ENCODE peak calls at places on chromosomes 6 and 20, in seven cellular contexts. E is stomach, A is astrocyte of the spinal cord, M is IMR-90, L is cardiac muscle cell, O is mammary epithelial cell, K is psoas muscle. N is an unnamed sample.

GRCh38 chr6:35477551-35478179 is 9.5 kb downstream of the RPL10A start:
- DNase-seq in L (no peak), A (no peak), E (no peak), M (no peak), K (no peak), O (no peak), N (no peak)

GRCh38 chr6:84280030-84280429 is 52.6 kb upstream of the CEP162 start:
- DNase-seq in A (no peak), E (no peak), L (no peak), K (no peak), M (peak; percentile 23), O (peak; percentile 29), N (peak; percentile 92)

GRCh38 chr6:12543953-12544352 is 172.6 kb upstream of the PHACTR1 start:
- DNase-seq in E (no peak), L (no peak), A (no peak), M (no peak), K (no peak), O (no peak), N (no peak)

GRCh38 chr6:7343546-7344475 is 30.8 kb upstream of the SSR1 start:
- DNase-seq in M (no peak), O (no peak), E (no peak), L (no peak), A (no peak), K (no peak), N (no peak)

GRCh38 chr6:108074057-108074358 is 533 bp downstream of the OSTM1 start:
- DNase-seq in K (no peak), L (no peak), M (peak; percentile 31), O (no peak), A (no peak), E (no peak), N (no peak)

GRCh38 chr6:151488226-151488625 is 5.6 kb upstream of the CCDC170 start:
- DNase-seq in A (no peak), M (peak; percentile 49), O (peak; percentile 75), E (no peak), K (no peak), L (no peak), N (no peak)

GRCh38 chr6:55174211-55175013 is at the start of gene HCRTR2:
- DNase-seq in E (no peak), O (no peak), M (peak; percentile 1), A (no peak), K (no peak), L (peak; percentile 17), N (no peak)

GRCh38 chr6:29519291-29520010 is 31.7 kb upstream of the MAS1L start:
- DNase-seq in K (no peak), O (no peak), E (no peak), M (no peak), A (no peak), L (no peak), N (no peak)

GRCh38 chr6:96923871-96924493 is 546 bp upstream of the KLHL32 start:
- DNase-seq in O (no peak), M (no peak), K (no peak), A (no peak), E (no peak), L (peak; percentile 0), N (no peak)

GRCh38 chr20:23161244-23161875 is 75.2 kb upstream of the CD93 start:
- DNase-seq in A (no peak), L (no peak), O (peak; percentile 65), M (peak; percentile 52), K (no peak), E (no peak), N (peak; percentile 60)

GRCh38 chr6:77092971-77093370 is 370.3 kb downstream of the HTR1B start:
- DNase-seq in A (peak; percentile 9), E (no peak), M (peak; percentile 85), K (no peak), O (no peak), L (no peak), N (peak; percentile 66)

GRCh38 chr6:441126-441920 is 49.8 kb downstream of the IRF4 start:
- DNase-seq in K (no peak), L (no peak), O (no peak), M (no peak), E (no peak), A (no peak), N (no peak)

GRCh38 chr20:36355469-36356171 is 49.5 kb downstream of the DLGAP4 start:
- DNase-seq in A (no peak), E (no peak), K (no peak), O (no peak), L (no peak), M (no peak), N (no peak)

GRCh38 chr6:11909696-11910132 is 102.4 kb upstream of the HIVEP1 start:
- DNase-seq in L (no peak), E (no peak), O (peak; percentile 8), M (peak; percentile 72), A (peak; percentile 56), K (no peak), N (peak; percentile 38)

GRCh38 chr6:88983532-88983931 is 20.1 kb upstream of the RNGTT start:
- DNase-seq in K (no peak), M (peak; percentile 36), O (peak; percentile 19), A (peak; percentile 45), L (peak; percentile 48), E (no peak), N (peak; percentile 67)

GRCh38 chr6:42453649-42454427 is 2.1 kb upstream of the TRERF1 start:
- DNase-seq in L (peak; percentile 82), K (peak; percentile 63), M (peak; percentile 39), O (peak; percentile 16), E (peak; percentile 54), A (peak; percentile 64), N (peak; percentile 37)

DNA sequence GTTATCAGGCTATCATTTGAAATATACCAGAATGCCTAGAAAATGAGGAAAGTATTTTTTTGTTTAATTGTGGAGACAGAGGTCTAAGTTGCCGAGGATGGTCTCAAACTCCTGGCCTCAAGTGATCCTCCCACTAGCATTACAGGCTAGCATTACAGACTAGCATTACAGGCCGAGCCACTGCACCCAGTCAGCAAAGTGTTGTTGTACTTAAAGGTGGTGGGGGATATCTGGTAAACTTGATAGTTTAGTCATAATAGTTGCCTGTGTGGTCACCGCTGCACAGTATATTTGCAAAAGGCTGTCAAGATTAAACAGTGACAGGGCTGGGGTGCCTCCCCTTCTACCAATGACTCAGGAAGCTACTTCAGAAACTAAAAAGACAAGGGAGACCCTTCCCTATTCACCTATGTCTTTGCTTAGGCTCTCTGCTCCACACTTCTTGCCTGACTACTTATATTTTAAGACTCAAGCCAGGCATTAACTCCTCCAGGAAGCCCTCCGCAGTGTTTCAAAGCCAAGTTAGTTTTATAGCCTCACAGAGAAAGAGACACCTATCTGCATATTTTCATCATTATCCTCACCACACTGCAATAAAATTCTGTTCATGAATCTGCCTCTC is 3.1 kb upstream of the AKIRIN2 start:
- DNase-seq in K (no peak), E (no peak), L (no peak), A (peak; percentile 18), O (no peak), M (peak; percentile 80), N (no peak)
- H3K4me3 ChIP-seq in K (no peak overlapping the region), E (no peak overlapping the region), L (no peak overlapping the region), A (no peak overlapping the region), O (no peak overlapping the region), M (no peak overlapping the region), N (no peak overlapping the region)

GRCh38 chr20:17534077-17534476 is 2.9 kb upstream of the BFSP1 start:
- DNase-seq in L (no peak), E (no peak), M (no peak), O (no peak), K (no peak), A (no peak), N (no peak)

GRCh38 chr20:17533396-17533795 is 2.2 kb upstream of the BFSP1 start:
- DNase-seq in M (peak; percentile 60), A (peak; percentile 48), E (no peak), K (no peak), L (peak; percentile 44), O (peak; percentile 51), N (peak; percentile 38)

GRCh38 chr20:17538517-17539170 is 7.5 kb upstream of the BFSP1 start:
- DNase-seq in E (no peak), A (peak; percentile 28), L (no peak), M (no peak), O (no peak), K (no peak), N (no peak)

GRCh38 chr20:17537959-17538358 is 6.8 kb upstream of the BFSP1 start:
- DNase-seq in L (no peak), O (no peak), E (no peak), M (no peak), K (no peak), A (no peak), N (no peak)

GRCh38 chr20:17536944-17537444 is 5.8 kb upstream of the BFSP1 start:
- DNase-seq in A (peak; percentile 82), L (peak; percentile 82), K (peak; percentile 63), O (peak; percentile 66), M (peak; percentile 76), E (peak; percentile 76), N (peak; percentile 88)
- TF ChIP-seq CTCF in A (peak; percentile 84), L (peak; percentile 88), K (peak; percentile 92), O (peak; percentile 88), M (peak; percentile 98), E (peak; percentile 88), N (peak; percentile 97)

GRCh38 chr6:106194949-106195919 is 109.1 kb downstream of the PRDM1 start:
- DNase-seq in A (peak; percentile 52), M (peak; percentile 68), E (no peak), L (no peak), K (no peak), O (peak; percentile 99), N (peak; percentile 46)

GRCh38 chr6:106197441-106197840 is 111.3 kb downstream of the PRDM1 start:
- DNase-seq in L (no peak), A (no peak), O (no peak), M (no peak), K (no peak), E (no peak), N (no peak)

GRCh38 chr6:106204961-106205360 is 118.8 kb downstream of the PRDM1 start:
- DNase-seq in M (no peak), A (no peak), L (no peak), O (no peak), K (no peak), E (no peak), N (no peak)

GRCh38 chr6:106199331-106199730 is 113.2 kb downstream of the PRDM1 start:
- DNase-seq in M (no peak), L (no peak), A (no peak), O (no peak), K (no peak), E (no peak), N (no peak)

DNA sequence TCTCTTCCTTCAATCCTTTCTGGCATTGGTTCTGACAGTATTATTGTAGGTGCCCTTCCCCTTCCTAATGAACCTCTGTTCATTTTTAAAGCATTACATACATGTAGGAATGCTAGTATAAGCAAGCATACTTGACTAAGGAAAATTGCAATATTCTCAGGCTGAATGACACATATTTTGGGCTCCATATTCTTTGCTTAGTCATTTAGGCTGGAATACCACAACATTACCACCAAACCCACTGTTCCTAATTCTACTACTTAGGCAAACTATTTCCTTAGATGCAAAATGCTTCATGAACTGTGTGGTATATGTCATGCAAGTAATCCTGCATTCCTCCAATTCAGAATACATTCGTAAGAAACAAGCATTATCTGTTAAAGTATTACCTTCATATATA is 113.9 kb downstream of the PRDM1 start:
- DNase-seq in K (no peak), E (no peak), L (no peak), A (peak; percentile 89), O (peak; percentile 87), M (peak; percentile 93), N (peak; percentile 81)
- H3K4me3 ChIP-seq in K (no peak overlapping the region), E (no peak overlapping the region), L (no peak overlapping the region), A (no peak overlapping the region), O (no peak overlapping the region), M (no peak overlapping the region), N (no peak overlapping the region)

DNA sequence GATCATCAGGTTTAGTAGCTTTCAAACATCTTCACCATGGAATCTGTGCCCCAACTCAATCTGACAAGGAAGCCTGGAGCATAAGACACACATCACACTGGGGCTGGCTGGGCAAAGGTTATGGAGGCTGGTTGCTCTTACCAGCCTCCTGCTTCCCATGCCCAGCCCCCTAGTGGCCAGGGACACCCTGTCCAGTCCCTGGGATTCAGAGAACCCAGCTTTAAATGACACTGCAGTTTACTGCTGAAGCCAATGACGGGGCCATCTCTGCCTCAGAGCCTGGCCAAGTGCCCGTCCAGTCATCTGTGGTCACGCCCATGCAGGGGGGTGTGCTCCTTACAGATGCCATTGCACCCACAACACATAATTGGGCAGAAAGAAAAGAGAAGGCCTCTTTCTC is 272.9 kb downstream of the SMOC2 start:
- DNase-seq in M (no peak), O (no peak), E (peak; percentile 59), A (no peak), L (no peak), K (no peak), N (no peak)
- TF ChIP-seq CTCF in M (no peak), O (no peak), E (peak; percentile 36), A (no peak), L (peak; percentile 41), K (no peak), N (no peak)

N was measured in foreskin fibroblast.